ENCODE peak calls at places on chromosome X, in seven cellular contexts. One of them, this sample, is unnamed.

GRCh38 chrX:71919886-71920285 is 9.2 kb downstream of the NHSL2 start:
- DNase-seq in fibroblast of mammary gland: no peak
- DNase-seq in tibial nerve: no peak
- DNase-seq in fibroblast of pulmonary artery: no peak
- DNase-seq in IMR-90: no peak
- DNase-seq in H1: no peak
- DNase-seq in SK-N-SH: no peak
- DNase-seq in this sample: no peak

GRCh38 chrX:69203367-69204037 is 38.2 kb upstream of the PJA1 start:
- DNase-seq in tibial nerve: no peak
- DNase-seq in IMR-90: no peak
- DNase-seq in fibroblast of pulmonary artery: no peak
- DNase-seq in fibroblast of mammary gland: no peak
- DNase-seq in SK-N-SH: no peak
- DNase-seq in H1: no peak
- DNase-seq in this sample: no peak

GRCh38 chrX:153969904-153970397 is 1.7 kb downstream of the HCFC1 start:
- DNase-seq in fibroblast of mammary gland: peak; percentile 26
- DNase-seq in IMR-90: peak; percentile 23
- DNase-seq in fibroblast of pulmonary artery: peak; percentile 35
- DNase-seq in H1: no peak
- DNase-seq in SK-N-SH: peak; percentile 59
- DNase-seq in tibial nerve: no peak
- DNase-seq in this sample: no peak

GRCh38 chrX:153662266-153662665 is 11.3 kb downstream of the PNCK start:
- DNase-seq in IMR-90: peak; percentile 15
- DNase-seq in fibroblast of pulmonary artery: peak; percentile 35
- DNase-seq in fibroblast of mammary gland: peak; percentile 22
- DNase-seq in SK-N-SH: peak; percentile 27
- DNase-seq in tibial nerve: no peak
- DNase-seq in H1: no peak
- DNase-seq in this sample: no peak

GRCh38 chrX:136781180-136781797 is 557 bp upstream of the ARHGEF6 start:
- DNase-seq in fibroblast of mammary gland: peak; percentile 22
- DNase-seq in tibial nerve: no peak
- DNase-seq in fibroblast of pulmonary artery: peak; percentile 37
- DNase-seq in H1: no peak
- DNase-seq in SK-N-SH: no peak
- DNase-seq in IMR-90: no peak
- DNase-seq in this sample: no peak

GRCh38 chrX:40504801-40505605 is 75.8 kb upstream of the ATP6AP2 start:
- DNase-seq in IMR-90: peak; percentile 86
- DNase-seq in fibroblast of pulmonary artery: peak; percentile 50
- DNase-seq in tibial nerve: no peak
- DNase-seq in SK-N-SH: no peak
- DNase-seq in fibroblast of mammary gland: peak; percentile 50
- DNase-seq in H1: no peak
- DNase-seq in this sample: peak; percentile 54

GRCh38 chrX:40573763-40574162 is 7.0 kb upstream of the ATP6AP2 start:
- DNase-seq in fibroblast of mammary gland: peak; percentile 24
- DNase-seq in tibial nerve: no peak
- DNase-seq in fibroblast of pulmonary artery: peak; percentile 17
- DNase-seq in IMR-90: peak; percentile 11
- DNase-seq in H1: peak; percentile 1
- DNase-seq in SK-N-SH: no peak
- DNase-seq in this sample: no peak

GRCh38 chrX:14864626-14865025 is 8.2 kb downstream of the FANCB start:
- DNase-seq in fibroblast of mammary gland: peak; percentile 18
- DNase-seq in SK-N-SH: no peak
- DNase-seq in H1: no peak
- DNase-seq in tibial nerve: no peak
- DNase-seq in IMR-90: peak; percentile 76
- DNase-seq in fibroblast of pulmonary artery: peak; percentile 35
- DNase-seq in this sample: no peak

GRCh38 chrX:129771266-129771995 is 8.3 kb upstream of the SASH3 start:
- DNase-seq in fibroblast of pulmonary artery: no peak
- DNase-seq in SK-N-SH: no peak
- DNase-seq in H1: no peak
- DNase-seq in fibroblast of mammary gland: no peak
- DNase-seq in IMR-90: no peak
- DNase-seq in tibial nerve: no peak
- DNase-seq in this sample: no peak

GRCh38 chrX:139692506-139692849 is 15.5 kb downstream of the MCF2 start:
- DNase-seq in fibroblast of pulmonary artery: no peak
- DNase-seq in SK-N-SH: no peak
- DNase-seq in fibroblast of mammary gland: peak; percentile 2
- DNase-seq in tibial nerve: no peak
- DNase-seq in IMR-90: no peak
- DNase-seq in H1: no peak
- DNase-seq in this sample: no peak

GRCh38 chrX:22357621-22358020 is 84.9 kb downstream of the CBLL2 start:
- DNase-seq in IMR-90: peak; percentile 52
- DNase-seq in SK-N-SH: no peak
- DNase-seq in tibial nerve: no peak
- DNase-seq in H1: no peak
- DNase-seq in fibroblast of mammary gland: no peak
- DNase-seq in fibroblast of pulmonary artery: no peak
- DNase-seq in this sample: no peak

GRCh38 chrX:23822397-23822796 is 39.4 kb downstream of the SAT1 start:
- DNase-seq in fibroblast of pulmonary artery: no peak
- DNase-seq in H1: no peak
- DNase-seq in IMR-90: peak; percentile 57
- DNase-seq in tibial nerve: no peak
- DNase-seq in SK-N-SH: no peak
- DNase-seq in fibroblast of mammary gland: peak; percentile 15
- DNase-seq in this sample: no peak

GRCh38 chrX:107429090-107429489 is 20.4 kb upstream of the FRMPD3 start:
- DNase-seq in fibroblast of pulmonary artery: peak; percentile 42
- DNase-seq in SK-N-SH: no peak
- DNase-seq in IMR-90: peak; percentile 3
- DNase-seq in fibroblast of mammary gland: peak; percentile 48
- DNase-seq in H1: no peak
- DNase-seq in tibial nerve: no peak
- DNase-seq in this sample: no peak

GRCh38 chrX:105211051-105211575 is 9.4 kb downstream of the TEX13A start:
- DNase-seq in H1: no peak
- DNase-seq in SK-N-SH: no peak
- DNase-seq in fibroblast of mammary gland: peak; percentile 2
- DNase-seq in IMR-90: no peak
- DNase-seq in fibroblast of pulmonary artery: peak; percentile 7
- DNase-seq in tibial nerve: no peak
- DNase-seq in this sample: peak; percentile 2

GRCh38 chrX:45077748-45078424 is 122.8 kb downstream of the DIPK2B start:
- DNase-seq in fibroblast of pulmonary artery: no peak
- DNase-seq in IMR-90: no peak
- DNase-seq in fibroblast of mammary gland: no peak
- DNase-seq in H1: no peak
- DNase-seq in tibial nerve: no peak
- DNase-seq in SK-N-SH: no peak
- DNase-seq in this sample: no peak

GRCh38 chrX:130878350-130879341 is 24.4 kb downstream of the ENOX2 start:
- DNase-seq in tibial nerve: no peak
- DNase-seq in IMR-90: peak; percentile 85
- DNase-seq in fibroblast of mammary gland: peak; percentile 92
- DNase-seq in H1: no peak
- DNase-seq in fibroblast of pulmonary artery: peak; percentile 91
- DNase-seq in SK-N-SH: no peak
- DNase-seq in this sample: peak; percentile 73

GRCh38 chrX:40102393-40103381 is 4.9 kb upstream of the BCOR start:
- DNase-seq in H1: no peak
- DNase-seq in SK-N-SH: no peak
- DNase-seq in tibial nerve: no peak
- DNase-seq in fibroblast of pulmonary artery: no peak
- DNase-seq in fibroblast of mammary gland: no peak
- DNase-seq in IMR-90: no peak
- DNase-seq in this sample: no peak

GRCh38 chrX:16589211-16589610 is 60.7 kb upstream of the S100G start:
- DNase-seq in H1: no peak
- DNase-seq in IMR-90: peak; percentile 76
- DNase-seq in fibroblast of pulmonary artery: peak; percentile 63
- DNase-seq in SK-N-SH: no peak
- DNase-seq in tibial nerve: no peak
- DNase-seq in fibroblast of mammary gland: peak; percentile 91
- DNase-seq in this sample: no peak

GRCh38 chrX:130523460-130524394 is 121.9 kb downstream of the RBMX2 start:
- DNase-seq in IMR-90: no peak
- DNase-seq in SK-N-SH: peak; percentile 80
- DNase-seq in H1: no peak
- DNase-seq in fibroblast of mammary gland: peak; percentile 11
- DNase-seq in fibroblast of pulmonary artery: peak; percentile 2
- DNase-seq in tibial nerve: peak; percentile 14
- DNase-seq in this sample: no peak

GRCh38 chrX:154096140-154097002 is 1.1 kb downstream of the MECP2 start:
- DNase-seq in SK-N-SH: no peak
- DNase-seq in fibroblast of pulmonary artery: no peak
- DNase-seq in H1: no peak
- DNase-seq in IMR-90: peak; percentile 43
- DNase-seq in fibroblast of mammary gland: peak; percentile 56
- DNase-seq in tibial nerve: no peak
- DNase-seq in this sample: no peak

GRCh38 chrX:7083468-7084396 is 63.8 kb upstream of the STS start:
- DNase-seq in fibroblast of mammary gland: peak; percentile 98
- DNase-seq in H1: no peak
- DNase-seq in fibroblast of pulmonary artery: peak; percentile 78
- DNase-seq in IMR-90: peak; percentile 98
- DNase-seq in tibial nerve: no peak
- DNase-seq in SK-N-SH: no peak
- DNase-seq in this sample: peak; percentile 64

GRCh38 chrX:115690554-115691216 is 129.7 kb downstream of the PLS3 start:
- DNase-seq in tibial nerve: peak; percentile 15
- DNase-seq in H1: peak; percentile 54
- DNase-seq in fibroblast of mammary gland: peak; percentile 85
- DNase-seq in fibroblast of pulmonary artery: peak; percentile 90
- DNase-seq in IMR-90: peak; percentile 79
- DNase-seq in SK-N-SH: peak; percentile 64
- DNase-seq in this sample: peak; percentile 49

GRCh38 chrX:115696039-115696438 is 135.1 kb downstream of the PLS3 start:
- DNase-seq in fibroblast of mammary gland: no peak
- DNase-seq in IMR-90: no peak
- DNase-seq in H1: no peak
- DNase-seq in tibial nerve: no peak
- DNase-seq in SK-N-SH: no peak
- DNase-seq in fibroblast of pulmonary artery: no peak
- DNase-seq in this sample: no peak

GRCh38 chrX:115693476-115693875 is 132.5 kb downstream of the PLS3 start:
- DNase-seq in tibial nerve: no peak
- DNase-seq in H1: no peak
- DNase-seq in fibroblast of mammary gland: no peak
- DNase-seq in SK-N-SH: no peak
- DNase-seq in fibroblast of pulmonary artery: no peak
- DNase-seq in IMR-90: no peak
- DNase-seq in this sample: no peak

GRCh38 chrX:115696939-115697338 is 136.0 kb downstream of the PLS3 start:
- DNase-seq in fibroblast of mammary gland: no peak
- DNase-seq in tibial nerve: no peak
- DNase-seq in fibroblast of pulmonary artery: no peak
- DNase-seq in H1: no peak
- DNase-seq in SK-N-SH: no peak
- DNase-seq in IMR-90: no peak
- DNase-seq in this sample: no peak

GRCh38 chrX:115694028-115694427 is 133.1 kb downstream of the PLS3 start:
- DNase-seq in SK-N-SH: no peak
- DNase-seq in fibroblast of mammary gland: no peak
- DNase-seq in H1: no peak
- DNase-seq in IMR-90: no peak
- DNase-seq in tibial nerve: no peak
- DNase-seq in fibroblast of pulmonary artery: no peak
- DNase-seq in this sample: no peak
- H3K4me3 ChIP-seq in SK-N-SH: no peak overlapping the region
- H3K4me3 ChIP-seq in fibroblast of mammary gland: no peak overlapping the region
- H3K4me3 ChIP-seq in H1: no peak overlapping the region
- H3K4me3 ChIP-seq in IMR-90: no peak overlapping the region
- H3K4me3 ChIP-seq in tibial nerve: no peak overlapping the region
- H3K4me3 ChIP-seq in fibroblast of pulmonary artery: no peak overlapping the region
- H3K4me3 ChIP-seq in this sample: no peak overlapping the region

GRCh38 chrX:30967516-30967915 is 78.5 kb upstream of the TAB3 start:
- DNase-seq in fibroblast of pulmonary artery: no peak
- DNase-seq in tibial nerve: no peak
- DNase-seq in SK-N-SH: no peak
- DNase-seq in IMR-90: no peak
- DNase-seq in H1: no peak
- DNase-seq in fibroblast of mammary gland: no peak
- DNase-seq in this sample: no peak
- TF ChIP-seq CTCF in fibroblast of pulmonary artery: no peak
- TF ChIP-seq CTCF in tibial nerve: no peak
- TF ChIP-seq CTCF in SK-N-SH: no peak
- TF ChIP-seq CTCF in IMR-90: no peak
- TF ChIP-seq CTCF in H1: no peak
- TF ChIP-seq CTCF in fibroblast of mammary gland: no peak
- TF ChIP-seq CTCF in this sample: no peak

GRCh38 chrX:132193872-132194574 is 25.2 kb downstream of the RAP2C start:
- DNase-seq in fibroblast of pulmonary artery: no peak
- DNase-seq in fibroblast of mammary gland: no peak
- DNase-seq in tibial nerve: no peak
- DNase-seq in H1: no peak
- DNase-seq in IMR-90: no peak
- DNase-seq in SK-N-SH: no peak
- DNase-seq in this sample: no peak

GRCh38 chrX:132187451-132187850 is 31.8 kb downstream of the RAP2C start:
- DNase-seq in H1: no peak
- DNase-seq in fibroblast of pulmonary artery: no peak
- DNase-seq in SK-N-SH: no peak
- DNase-seq in fibroblast of mammary gland: no peak
- DNase-seq in tibial nerve: no peak
- DNase-seq in IMR-90: no peak
- DNase-seq in this sample: no peak

GRCh38 chrX:132191938-132192337 is 27.3 kb downstream of the RAP2C start:
- DNase-seq in fibroblast of mammary gland: no peak
- DNase-seq in IMR-90: no peak
- DNase-seq in tibial nerve: no peak
- DNase-seq in fibroblast of pulmonary artery: no peak
- DNase-seq in H1: no peak
- DNase-seq in SK-N-SH: no peak
- DNase-seq in this sample: no peak
- H3K4me3 ChIP-seq in fibroblast of mammary gland: no peak overlapping the region
- H3K4me3 ChIP-seq in IMR-90: no peak overlapping the region
- H3K4me3 ChIP-seq in tibial nerve: no peak overlapping the region
- H3K4me3 ChIP-seq in fibroblast of pulmonary artery: no peak overlapping the region
- H3K4me3 ChIP-seq in H1: no peak overlapping the region
- H3K4me3 ChIP-seq in SK-N-SH: no peak overlapping the region
- H3K4me3 ChIP-seq in this sample: no peak overlapping the region

GRCh38 chrX:109886122-109886761 is 116.7 kb upstream of the TMEM164 start:
- DNase-seq in IMR-90: peak; percentile 63
- DNase-seq in H1: no peak
- DNase-seq in fibroblast of pulmonary artery: peak; percentile 70
- DNase-seq in SK-N-SH: peak; percentile 51
- DNase-seq in fibroblast of mammary gland: peak; percentile 70
- DNase-seq in tibial nerve: no peak
- DNase-seq in this sample: no peak

GRCh38 chrX:109890300-109890699 is 112.6 kb upstream of the TMEM164 start:
- DNase-seq in IMR-90: no peak
- DNase-seq in tibial nerve: no peak
- DNase-seq in H1: no peak
- DNase-seq in fibroblast of mammary gland: no peak
- DNase-seq in fibroblast of pulmonary artery: no peak
- DNase-seq in SK-N-SH: no peak
- DNase-seq in this sample: no peak

GRCh38 chrX:109890910-109891502 is 111.9 kb upstream of the TMEM164 start:
- DNase-seq in H1: peak; percentile 10
- DNase-seq in fibroblast of mammary gland: peak; percentile 59
- DNase-seq in SK-N-SH: peak; percentile 65
- DNase-seq in IMR-90: peak; percentile 59
- DNase-seq in fibroblast of pulmonary artery: peak; percentile 70
- DNase-seq in tibial nerve: no peak
- DNase-seq in this sample: no peak

GRCh38 chrX:109889289-109890006 is 113.5 kb upstream of the TMEM164 start:
- DNase-seq in H1: no peak
- DNase-seq in fibroblast of mammary gland: peak; percentile 42
- DNase-seq in IMR-90: peak; percentile 27
- DNase-seq in SK-N-SH: no peak
- DNase-seq in fibroblast of pulmonary artery: peak; percentile 45
- DNase-seq in tibial nerve: no peak
- DNase-seq in this sample: no peak
- TF ChIP-seq CTCF in H1: no peak
- TF ChIP-seq CTCF in fibroblast of mammary gland: peak; percentile 43
- TF ChIP-seq CTCF in IMR-90: peak; percentile 37
- TF ChIP-seq CTCF in SK-N-SH: peak; percentile 33
- TF ChIP-seq CTCF in fibroblast of pulmonary artery: peak; percentile 42
- TF ChIP-seq CTCF in tibial nerve: no peak
- TF ChIP-seq CTCF in this sample: peak; percentile 44